ENCODE peak calls at places on chromosome 1, in eight cellular contexts. W is naive thymus-derived CD4-positive, alpha-beta T cell; M is psoas muscle; B is stimulated activated naive B cell treated with anti-CD40 and anti-IgM and Interleukin-4, amounts not matched to agents 10 μg/mL and 1 μg/mL and 100 μg/mL, for 72 hours; T is effector memory CD8-positive, alpha-beta T cell; O is GM23338; N is RWPE2; P is PC-3. U is an unnamed sample.

GRCh38 chr1:61434276-61434675 is 290.7 kb downstream of the TM2D1 start:
- ATAC-seq in T (no peak), N (peak; percentile 96), P (peak; percentile 95), O (no peak), B (no peak), W (no peak), M (no peak), U (no peak)

GRCh38 chr1:172352435-172352834 is 68.0 kb upstream of the C1orf105 start:
- ATAC-seq in M (no peak), P (peak; percentile 90), N (peak; percentile 97), O (no peak), B (no peak), W (no peak), T (peak; percentile 47), U (no peak)

GRCh38 chr1:176073524-176074157 is 133.4 kb downstream of the COP1 start:
- ATAC-seq in P (peak; percentile 83), T (peak; percentile 62), W (peak; percentile 63), M (peak; percentile 49), O (peak; percentile 89), N (peak; percentile 81), B (peak; percentile 57), U (no peak)

GRCh38 chr1:225842074-225842473 is 32.1 kb downstream of the EPHX1 start:
- ATAC-seq in O (peak; percentile 22), P (no peak), M (no peak), B (no peak), W (peak; percentile 46), T (peak; percentile 95), N (no peak), U (no peak)

GRCh38 chr1:207876129-207876528 is 34.8 kb downstream of the CD34 start:
- ATAC-seq in M (peak; percentile 47), W (no peak), P (peak; percentile 38), O (peak; percentile 87), N (no peak), B (no peak), T (no peak), U (no peak)

GRCh38 chr1:168320149-168320548 is 39.5 kb downstream of the TBX19 start:
- ATAC-seq in W (no peak), O (no peak), T (no peak), M (no peak), N (no peak), P (no peak), B (no peak), U (no peak)

GRCh38 chr1:91582431-91582921 is 81.8 kb downstream of the CDC7 start:
- ATAC-seq in O (no peak), P (peak; percentile 85), B (no peak), W (no peak), M (peak; percentile 56), N (peak; percentile 95), T (no peak), U (peak; percentile 84)

GRCh38 chr1:94698341-94698740 is 121.8 kb upstream of the SLC44A3 start:
- ATAC-seq in M (no peak), N (peak; percentile 58), W (no peak), B (no peak), P (no peak), T (no peak), O (no peak), U (no peak)

GRCh38 chr1:214290399-214291037 is 9.6 kb downstream of the SMYD2 start:
- ATAC-seq in T (no peak), O (peak; percentile 57), B (no peak), N (no peak), W (no peak), P (no peak), M (no peak), U (no peak)

GRCh38 chr1:225942574-225942973 is 1.6 kb upstream of the LEFTY2 start:
- ATAC-seq in W (no peak), O (no peak), P (no peak), N (no peak), M (no peak), T (no peak), B (peak; percentile 54), U (peak; percentile 42)

GRCh38 chr1:233656032-233656620 is 42.2 kb downstream of the KCNK1 start:
- ATAC-seq in W (no peak), B (no peak), O (peak; percentile 29), M (no peak), N (no peak), T (no peak), P (peak; percentile 14), U (no peak)

GRCh38 chr1:116916533-116917460 is 7.1 kb downstream of the PTGFRN start:
- ATAC-seq in O (no peak), N (no peak), P (no peak), W (no peak), B (no peak), M (no peak), T (no peak), U (peak; percentile 54)

GRCh38 chr1:113536182-113536780 is 146.0 kb downstream of the MAGI3 start:
- ATAC-seq in P (peak; percentile 42), B (no peak), T (no peak), M (no peak), N (no peak), W (no peak), O (no peak), U (no peak)

GRCh38 chr1:156670791-156671190 is 6.4 kb downstream of the NES start:
- ATAC-seq in M (no peak), B (no peak), W (no peak), P (no peak), T (no peak), O (no peak), N (no peak), U (no peak)

GRCh38 chr1:228515200-228515834 is 28.1 kb downstream of the RNF187 start:
- ATAC-seq in B (no peak), M (no peak), P (peak; percentile 59), N (no peak), W (peak; percentile 67), O (peak; percentile 67), T (peak; percentile 67), U (no peak)

GRCh38 chr1:38114633-38115032 is 68.0 kb upstream of the POU3F1 start:
- ATAC-seq in T (no peak), B (no peak), P (no peak), N (no peak), M (no peak), W (no peak), O (no peak), U (no peak)

GRCh38 chr1:77031101-77031662 is 163.9 kb downstream of the ST6GALNAC5 start:
- ATAC-seq in T (no peak), P (peak; percentile 89), B (no peak), N (peak; percentile 74), W (no peak), O (no peak), M (no peak), U (no peak)

U was measured in gastroesophageal sphincter.